ENCODE peak calls at places on chromosomes 1 and 21, in nine cellular contexts. One of them, this sample, is unnamed.

GRCh38 chr1:117147856-117148588 is 26.5 kb upstream of the TRIM45 start:
- DNase-seq in K562: no peak
- DNase-seq in HL-60: no peak
- DNase-seq in fibroblast of lung: peak
- DNase-seq in A549: peak
- DNase-seq in AG04450: no peak
- DNase-seq in Panc1: no peak
- DNase-seq in IMR-90: peak
- DNase-seq in GM12878: no peak
- DNase-seq in this sample: peak

GRCh38 chr1:109298666-109299086 is 8.1 kb downstream of the MYBPHL start:
- DNase-seq in K562: peak
- DNase-seq in HL-60: no peak
- DNase-seq in fibroblast of lung: no peak
- DNase-seq in A549: no peak
- DNase-seq in AG04450: no peak
- DNase-seq in Panc1: no peak
- DNase-seq in IMR-90: peak
- DNase-seq in GM12878: no peak
- DNase-seq in this sample: peak

GRCh38 chr21:17821121-17821520 is 2.0 kb upstream of the C21orf91 start:
- DNase-seq in K562: no peak
- DNase-seq in HL-60: no peak
- DNase-seq in fibroblast of lung: no peak
- DNase-seq in A549: no peak
- DNase-seq in AG04450: no peak
- DNase-seq in Panc1: no peak
- DNase-seq in IMR-90: no peak
- DNase-seq in GM12878: no peak
- DNase-seq in this sample: no peak

GRCh38 chr21:36753556-36753955 is 54.6 kb downstream of the SIM2 start:
- DNase-seq in K562: no peak
- DNase-seq in HL-60: no peak
- DNase-seq in fibroblast of lung: no peak
- DNase-seq in A549: no peak
- DNase-seq in AG04450: peak
- DNase-seq in Panc1: no peak
- DNase-seq in IMR-90: peak
- DNase-seq in GM12878: no peak
- DNase-seq in this sample: peak

GRCh38 chr1:232111616-232112015 is 485.0 kb downstream of the DISC1 start:
- DNase-seq in K562: no peak
- DNase-seq in HL-60: no peak
- DNase-seq in fibroblast of lung: no peak
- DNase-seq in A549: no peak
- DNase-seq in AG04450: no peak
- DNase-seq in Panc1: no peak
- DNase-seq in IMR-90: no peak
- DNase-seq in GM12878: no peak
- DNase-seq in this sample: no peak

GRCh38 chr1:114397601-114398000 is 113.4 kb downstream of the TRIM33 start:
- DNase-seq in K562: peak
- DNase-seq in HL-60: no peak
- DNase-seq in fibroblast of lung: no peak
- DNase-seq in A549: no peak
- DNase-seq in AG04450: no peak
- DNase-seq in Panc1: no peak
- DNase-seq in IMR-90: no peak
- DNase-seq in GM12878: no peak
- DNase-seq in this sample: no peak

GRCh38 chr1:59156031-59156430 is 140.9 kb upstream of the FGGY start:
- DNase-seq in K562: no peak
- DNase-seq in HL-60: no peak
- DNase-seq in fibroblast of lung: no peak
- DNase-seq in A549: no peak
- DNase-seq in AG04450: no peak
- DNase-seq in Panc1: no peak
- DNase-seq in IMR-90: no peak
- DNase-seq in GM12878: no peak
- DNase-seq in this sample: no peak

GRCh38 chr1:42173155-42173933 is 8.8 kb upstream of the GUCA2A start:
- DNase-seq in K562: peak
- DNase-seq in HL-60: peak
- DNase-seq in fibroblast of lung: peak
- DNase-seq in A549: peak
- DNase-seq in AG04450: no peak
- DNase-seq in Panc1: peak
- DNase-seq in IMR-90: peak
- DNase-seq in GM12878: no peak
- DNase-seq in this sample: peak

GRCh38 chr1:219659682-219660081 is 46.8 kb upstream of the ZC3H11B start:
- DNase-seq in K562: no peak
- DNase-seq in HL-60: peak
- DNase-seq in fibroblast of lung: peak
- DNase-seq in A549: no peak
- DNase-seq in AG04450: peak
- DNase-seq in Panc1: no peak
- DNase-seq in IMR-90: peak
- DNase-seq in GM12878: no peak
- DNase-seq in this sample: peak

GRCh38 chr21:38806942-38807284 is 1.2 kb downstream of the ETS2 start:
- DNase-seq in K562: no peak
- DNase-seq in HL-60: no peak
- DNase-seq in fibroblast of lung: no peak
- DNase-seq in A549: no peak
- DNase-seq in AG04450: no peak
- DNase-seq in Panc1: no peak
- DNase-seq in IMR-90: peak
- DNase-seq in GM12878: no peak
- DNase-seq in this sample: peak

GRCh38 chr1:42730988-42731387 is 9.0 kb downstream of the CLDN19 start:
- DNase-seq in K562: peak
- DNase-seq in HL-60: peak
- DNase-seq in fibroblast of lung: no peak
- DNase-seq in A549: no peak
- DNase-seq in AG04450: no peak
- DNase-seq in Panc1: peak
- DNase-seq in IMR-90: no peak
- DNase-seq in GM12878: no peak
- DNase-seq in this sample: no peak

GRCh38 chr1:46969014-46969619 is 27.8 kb upstream of the CYP4A11 start:
- DNase-seq in K562: peak
- DNase-seq in HL-60: no peak
- DNase-seq in fibroblast of lung: no peak
- DNase-seq in A549: no peak
- DNase-seq in AG04450: no peak
- DNase-seq in Panc1: no peak
- DNase-seq in IMR-90: no peak
- DNase-seq in GM12878: no peak
- DNase-seq in this sample: no peak
- TF ChIP-seq CTCF in K562: peak
- TF ChIP-seq CTCF in HL-60: no peak
- TF ChIP-seq CTCF in fibroblast of lung: no peak
- TF ChIP-seq CTCF in A549: no peak
- TF ChIP-seq CTCF in AG04450: peak
- TF ChIP-seq CTCF in Panc1: peak
- TF ChIP-seq CTCF in IMR-90: no peak
- TF ChIP-seq CTCF in GM12878: no peak
- TF ChIP-seq CTCF in this sample: no peak

GRCh38 chr1:229344139-229344538 is 1.3 kb upstream of the CCSAP start:
- DNase-seq in K562: no peak
- DNase-seq in HL-60: no peak
- DNase-seq in fibroblast of lung: no peak
- DNase-seq in A549: no peak
- DNase-seq in AG04450: no peak
- DNase-seq in Panc1: no peak
- DNase-seq in IMR-90: no peak
- DNase-seq in GM12878: no peak
- DNase-seq in this sample: no peak
- H3K27ac ChIP-seq in K562: no peak
- H3K27ac ChIP-seq in HL-60: no peak
- H3K27ac ChIP-seq in fibroblast of lung: no peak
- H3K27ac ChIP-seq in A549: no peak
- H3K27ac ChIP-seq in AG04450: no peak
- H3K27ac ChIP-seq in Panc1: no peak
- H3K27ac ChIP-seq in IMR-90: no peak
- H3K27ac ChIP-seq in GM12878: no peak
- H3K27ac ChIP-seq in this sample: no peak

DNA sequence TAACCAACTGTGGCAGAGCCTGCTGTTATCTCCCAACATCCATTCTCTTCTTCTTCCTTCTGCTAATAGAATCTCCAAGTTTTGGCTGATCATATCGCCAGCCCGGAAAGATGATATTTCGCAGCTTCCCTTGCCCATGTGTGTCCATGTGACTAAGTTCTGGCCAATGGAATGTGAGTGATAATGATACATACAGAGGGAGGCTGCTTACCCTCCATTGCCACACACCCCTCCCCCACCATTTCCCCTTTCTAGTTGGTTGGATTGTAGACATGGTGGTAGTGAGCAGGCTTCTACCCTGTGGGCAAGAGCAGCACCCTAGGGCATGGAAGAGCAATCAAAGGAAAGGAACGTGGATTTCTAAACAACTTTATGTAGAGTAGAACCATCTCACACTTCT is 48.8 kb downstream of the SLC9C2 start:
- DNase-seq in K562: no peak
- DNase-seq in HL-60: peak
- DNase-seq in fibroblast of lung: no peak
- DNase-seq in A549: no peak
- DNase-seq in AG04450: no peak
- DNase-seq in Panc1: no peak
- DNase-seq in IMR-90: no peak
- DNase-seq in GM12878: no peak
- DNase-seq in this sample: no peak
- H3K4me3 ChIP-seq in K562: no peak
- H3K4me3 ChIP-seq in HL-60: no peak
- H3K4me3 ChIP-seq in fibroblast of lung: no peak
- H3K4me3 ChIP-seq in A549: no peak
- H3K4me3 ChIP-seq in AG04450: no peak
- H3K4me3 ChIP-seq in Panc1: no peak
- H3K4me3 ChIP-seq in IMR-90: no peak
- H3K4me3 ChIP-seq in GM12878: no peak
- H3K4me3 ChIP-seq in this sample: no peak

DNA sequence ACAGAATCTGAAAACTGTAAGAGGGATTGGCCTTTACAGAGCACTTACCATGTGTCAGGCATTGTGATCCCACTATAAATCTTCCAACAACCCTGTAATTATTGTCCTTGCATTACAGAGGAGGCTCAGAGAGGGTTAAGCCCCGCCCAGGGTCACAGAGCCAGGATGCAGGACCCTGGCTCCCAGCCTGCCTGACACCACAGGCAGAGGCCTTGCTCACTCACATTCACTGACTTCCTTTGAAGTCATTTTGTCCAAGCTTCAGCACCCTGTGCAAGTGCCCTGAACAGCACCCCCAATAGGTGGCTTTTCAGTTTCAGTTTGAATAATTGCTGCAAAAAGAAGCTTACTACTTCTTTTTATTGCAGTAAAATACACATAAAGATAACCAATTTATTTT is 256.8 kb upstream of the NFIA start:
- DNase-seq in K562: no peak
- DNase-seq in HL-60: no peak
- DNase-seq in fibroblast of lung: no peak
- DNase-seq in A549: no peak
- DNase-seq in AG04450: no peak
- DNase-seq in Panc1: no peak
- DNase-seq in IMR-90: no peak
- DNase-seq in GM12878: no peak
- DNase-seq in this sample: no peak
- TF ChIP-seq CTCF in K562: peak
- TF ChIP-seq CTCF in HL-60: no peak
- TF ChIP-seq CTCF in fibroblast of lung: peak
- TF ChIP-seq CTCF in A549: no peak
- TF ChIP-seq CTCF in AG04450: no peak
- TF ChIP-seq CTCF in Panc1: no peak
- TF ChIP-seq CTCF in IMR-90: no peak
- TF ChIP-seq CTCF in GM12878: no peak
- TF ChIP-seq CTCF in this sample: peak

GRCh38 chr1:23567629-23567995 is 8.3 kb upstream of the ID3 start:
- DNase-seq in K562: no peak
- DNase-seq in HL-60: no peak
- DNase-seq in fibroblast of lung: no peak
- DNase-seq in A549: no peak
- DNase-seq in AG04450: no peak
- DNase-seq in Panc1: no peak
- DNase-seq in IMR-90: no peak
- DNase-seq in GM12878: no peak
- DNase-seq in this sample: no peak
- H3K27ac ChIP-seq in K562: peak
- H3K27ac ChIP-seq in HL-60: no peak
- H3K27ac ChIP-seq in fibroblast of lung: no peak
- H3K27ac ChIP-seq in A549: peak
- H3K27ac ChIP-seq in AG04450: no peak
- H3K27ac ChIP-seq in Panc1: peak
- H3K27ac ChIP-seq in IMR-90: peak
- H3K27ac ChIP-seq in GM12878: no peak
- H3K27ac ChIP-seq in this sample: peak

GRCh38 chr1:208008534-208008933 is 97.6 kb upstream of the CD34 start:
- DNase-seq in K562: no peak
- DNase-seq in HL-60: no peak
- DNase-seq in fibroblast of lung: no peak
- DNase-seq in A549: no peak
- DNase-seq in AG04450: no peak
- DNase-seq in Panc1: no peak
- DNase-seq in IMR-90: no peak
- DNase-seq in GM12878: no peak
- DNase-seq in this sample: no peak
- H3K4me3 ChIP-seq in K562: no peak
- H3K4me3 ChIP-seq in HL-60: no peak
- H3K4me3 ChIP-seq in fibroblast of lung: no peak
- H3K4me3 ChIP-seq in A549: no peak
- H3K4me3 ChIP-seq in AG04450: no peak
- H3K4me3 ChIP-seq in Panc1: no peak
- H3K4me3 ChIP-seq in IMR-90: no peak
- H3K4me3 ChIP-seq in GM12878: no peak
- H3K4me3 ChIP-seq in this sample: no peak

DNA sequence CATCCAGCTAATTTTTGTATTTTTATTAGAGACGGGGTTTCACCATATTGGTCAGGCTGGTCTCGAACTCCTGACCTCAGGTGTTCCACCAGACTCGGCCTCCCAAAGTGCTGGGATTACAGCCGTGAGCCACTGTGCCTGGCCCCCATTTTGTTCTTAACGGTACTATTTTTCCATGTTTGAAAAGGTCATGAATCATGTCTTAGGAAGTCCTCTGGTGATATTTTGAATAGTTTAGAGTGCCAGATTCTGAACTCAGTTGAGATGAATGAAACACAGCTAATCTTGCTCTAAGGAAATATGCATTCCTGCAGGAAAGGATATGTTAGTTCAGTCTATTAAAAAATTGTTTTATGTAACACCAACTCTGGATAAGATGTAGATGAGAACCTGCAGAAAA is 62.6 kb upstream of the ATP2B4 start:
- DNase-seq in K562: no peak
- DNase-seq in HL-60: no peak
- DNase-seq in fibroblast of lung: no peak
- DNase-seq in A549: no peak
- DNase-seq in AG04450: no peak
- DNase-seq in Panc1: no peak
- DNase-seq in IMR-90: peak
- DNase-seq in GM12878: no peak
- DNase-seq in this sample: peak
- TF ChIP-seq CTCF in K562: no peak
- TF ChIP-seq CTCF in HL-60: no peak
- TF ChIP-seq CTCF in fibroblast of lung: no peak
- TF ChIP-seq CTCF in A549: no peak
- TF ChIP-seq CTCF in AG04450: no peak
- TF ChIP-seq CTCF in Panc1: no peak
- TF ChIP-seq CTCF in IMR-90: no peak
- TF ChIP-seq CTCF in GM12878: no peak
- TF ChIP-seq CTCF in this sample: no peak

GRCh38 chr1:54407957-54408700 is 1.9 kb upstream of the SSBP3 start:
- DNase-seq in K562: peak
- DNase-seq in HL-60: peak
- DNase-seq in fibroblast of lung: peak
- DNase-seq in A549: peak
- DNase-seq in AG04450: peak
- DNase-seq in Panc1: peak
- DNase-seq in IMR-90: peak
- DNase-seq in GM12878: no peak
- DNase-seq in this sample: peak
- H3K27ac ChIP-seq in K562: peak
- H3K27ac ChIP-seq in HL-60: peak
- H3K27ac ChIP-seq in fibroblast of lung: peak
- H3K27ac ChIP-seq in A549: peak
- H3K27ac ChIP-seq in AG04450: peak
- H3K27ac ChIP-seq in Panc1: peak
- H3K27ac ChIP-seq in IMR-90: peak
- H3K27ac ChIP-seq in GM12878: peak
- H3K27ac ChIP-seq in this sample: peak